ENCODE peak calls at places on chromosome 11, in ten cellular contexts. I, T, P, Y, K, G, W, O, J and E are unnamed samples.

GRCh38 chr11:71302911-71303310 is 50.5 kb upstream of the SHANK2 start:
- DNase-seq in J (no peak), Y (no peak), T (no peak), G (peak), W (no peak), O (peak), P (peak), K (no peak), I (no peak), E (no peak)

GRCh38 chr11:22479133-22479690 is 141.0 kb downstream of the SLC17A6 start:
- DNase-seq in O (no peak), P (no peak), W (no peak), T (no peak), Y (no peak), K (no peak), G (no peak), J (peak), I (no peak), E (no peak)

GRCh38 chr11:208917-209260 is 1.4 kb downstream of the RIC8A start:
- DNase-seq in J (no peak), I (no peak), G (no peak), T (no peak), P (no peak), K (no peak), O (no peak), Y (no peak), W (no peak), E (no peak)

GRCh38 chr11:413120-414081 is 1.4 kb downstream of the SIGIRR start:
- DNase-seq in J (no peak), K (no peak), T (peak), P (peak), O (peak), G (no peak), I (no peak), W (no peak), Y (no peak), E (no peak)

GRCh38 chr11:105361651-105362050 is 222.1 kb upstream of the CARD18 start:
- DNase-seq in J (no peak), G (no peak), O (no peak), T (no peak), P (no peak), W (no peak), I (no peak), K (no peak), Y (no peak), E (no peak)

GRCh38 chr11:21949741-21950413 is 243.0 kb upstream of the ANO5 start:
- DNase-seq in P (peak), O (no peak), I (no peak), G (no peak), W (no peak), J (no peak), T (no peak), Y (no peak), K (no peak), E (no peak)

GRCh38 chr11:68727783-68728182 is 23.5 kb downstream of the TESMIN start:
- DNase-seq in K (no peak), I (no peak), T (no peak), P (peak), G (no peak), Y (no peak), O (no peak), J (no peak), W (no peak), E (no peak)

GRCh38 chr11:105004021-105004420 is 18.9 kb downstream of the CASP5 start:
- DNase-seq in W (no peak), Y (no peak), I (peak), O (no peak), J (no peak), P (no peak), G (no peak), K (no peak), T (no peak), E (no peak)

GRCh38 chr11:457071-457760 is 7.1 kb downstream of the PTDSS2 start:
- DNase-seq in I (no peak), T (no peak), Y (no peak), W (no peak), G (no peak), P (no peak), J (no peak), K (no peak), O (peak), E (no peak)

GRCh38 chr11:19769820-19770219 is 57.2 kb downstream of the NAV2 start:
- DNase-seq in J (peak), W (peak), K (no peak), I (peak), O (no peak), P (no peak), T (no peak), Y (no peak), G (no peak), E (peak)

GRCh38 chr11:96095884-96096301 is 172.0 kb upstream of the MTMR2 start:
- DNase-seq in G (no peak), T (no peak), K (no peak), J (no peak), W (no peak), I (no peak), P (no peak), O (no peak), Y (no peak), E (no peak)

GRCh38 chr11:116958246-116958645 is 120.8 kb upstream of the APOA1 start:
- DNase-seq in G (no peak), I (peak), K (no peak), W (no peak), J (peak), O (no peak), P (no peak), Y (no peak), T (no peak), E (no peak)

GRCh38 chr11:128886401-128887119 is 4.6 kb upstream of the KCNJ5 start:
- DNase-seq in P (peak), T (no peak), O (no peak), K (no peak), J (no peak), I (peak), W (no peak), G (no peak), Y (no peak), E (no peak)

GRCh38 chr11:74689666-74690065 is 41.6 kb downstream of the CHRDL2 start:
- DNase-seq in T (no peak), K (no peak), W (no peak), J (peak), G (no peak), P (no peak), Y (no peak), I (no peak), O (peak), E (no peak)

GRCh38 chr11:78941226-78941851 is 366.7 kb upstream of the NARS2 start:
- DNase-seq in P (no peak), Y (no peak), T (no peak), W (no peak), K (no peak), G (peak), O (no peak), I (no peak), J (no peak), E (no peak)

GRCh38 chr11:88414981-88415391 is 77.5 kb upstream of the CTSC start:
- DNase-seq in K (no peak), I (peak), T (peak), W (no peak), G (no peak), J (peak), O (no peak), Y (no peak), P (no peak), E (peak)

GRCh38 chr11:121445071-121445768 is 6.9 kb upstream of the SORL1 start:
- DNase-seq in K (no peak), W (no peak), T (no peak), J (no peak), I (no peak), G (no peak), Y (no peak), P (no peak), O (no peak), E (no peak)
- H3K4me3 ChIP-seq in K (no peak), W (no peak), T (peak), J (no peak), I (no peak), G (no peak), Y (no peak), P (no peak), O (no peak), E (peak)

DNA sequence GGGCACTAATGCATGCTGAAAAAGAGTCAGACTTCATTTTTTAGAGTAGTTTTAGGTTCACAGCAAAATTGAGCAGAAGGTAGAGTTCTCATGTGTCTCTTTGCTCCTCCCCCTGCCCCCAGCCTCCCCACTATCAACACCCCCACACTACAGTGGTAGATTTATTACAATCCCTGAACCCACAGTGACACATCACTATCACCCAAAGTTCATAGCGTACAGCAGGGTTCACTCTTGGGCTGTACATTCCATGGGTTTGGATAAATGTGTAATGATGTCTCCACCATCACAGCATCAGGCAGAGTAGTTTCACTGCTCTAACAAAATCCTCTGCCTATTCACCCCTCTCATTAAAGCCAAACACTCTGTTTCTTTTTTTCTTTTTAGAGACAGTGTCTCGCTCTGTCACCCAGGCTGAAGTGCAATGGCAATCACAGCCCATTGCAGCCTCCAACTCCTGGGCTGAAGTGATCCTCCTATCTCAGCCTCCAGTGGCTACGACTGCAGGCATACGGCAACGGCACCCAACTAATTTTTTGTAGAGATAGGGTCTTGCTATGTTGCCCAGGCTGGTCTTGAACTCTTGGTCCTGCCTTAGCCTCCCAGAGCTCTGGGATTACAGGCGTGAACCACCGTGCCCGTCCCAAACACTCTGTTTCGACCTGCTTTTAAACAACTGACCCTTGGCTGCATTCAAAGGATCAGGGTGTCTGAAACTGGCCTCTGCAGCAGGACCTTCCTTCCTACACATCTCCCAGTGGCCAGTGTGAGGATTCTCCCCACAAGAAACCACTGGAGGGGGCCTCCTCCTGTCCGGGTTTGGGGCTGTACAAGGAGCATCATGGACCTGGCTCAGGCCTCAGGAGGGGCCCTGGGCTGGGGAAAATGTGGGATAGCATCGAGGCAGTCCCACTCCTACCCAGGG is 4.2 kb downstream of the BEST1 start:
- DNase-seq in J (no peak), K (no peak), G (peak), P (peak), Y (no peak), O (no peak), T (no peak), W (no peak), I (no peak), E (no peak)
- H3K4me3 ChIP-seq in J (peak), K (peak), G (peak), P (no peak), Y (no peak), O (peak), T (no peak), W (peak), I (no peak), E (no peak)

DNA sequence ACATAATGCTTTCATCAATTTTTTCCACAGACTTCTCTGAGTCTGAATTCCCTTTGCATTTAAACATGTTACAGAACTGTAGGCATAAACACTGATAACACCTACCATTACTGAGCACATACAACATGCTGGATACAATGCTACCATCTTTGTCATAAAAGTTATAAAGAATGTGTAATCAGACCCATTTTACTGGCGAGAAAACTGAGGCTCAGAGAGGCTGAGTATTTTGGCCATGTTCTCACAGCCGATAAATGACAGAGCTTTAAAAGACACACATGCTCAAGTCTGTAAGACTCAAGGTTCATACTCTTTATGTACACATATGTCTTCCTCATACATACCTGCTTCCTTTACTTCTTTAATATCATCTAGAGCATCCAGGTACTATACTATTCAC is 2.6 kb downstream of the RRAS2 start:
- DNase-seq in P (no peak), I (no peak), T (no peak), W (no peak), K (no peak), O (no peak), G (no peak), Y (no peak), J (no peak), E (no peak)
- H3K4me3 ChIP-seq in P (no peak), I (no peak), T (no peak), W (no peak), K (no peak), O (peak), G (no peak), Y (no peak), J (peak), E (peak)

DNA sequence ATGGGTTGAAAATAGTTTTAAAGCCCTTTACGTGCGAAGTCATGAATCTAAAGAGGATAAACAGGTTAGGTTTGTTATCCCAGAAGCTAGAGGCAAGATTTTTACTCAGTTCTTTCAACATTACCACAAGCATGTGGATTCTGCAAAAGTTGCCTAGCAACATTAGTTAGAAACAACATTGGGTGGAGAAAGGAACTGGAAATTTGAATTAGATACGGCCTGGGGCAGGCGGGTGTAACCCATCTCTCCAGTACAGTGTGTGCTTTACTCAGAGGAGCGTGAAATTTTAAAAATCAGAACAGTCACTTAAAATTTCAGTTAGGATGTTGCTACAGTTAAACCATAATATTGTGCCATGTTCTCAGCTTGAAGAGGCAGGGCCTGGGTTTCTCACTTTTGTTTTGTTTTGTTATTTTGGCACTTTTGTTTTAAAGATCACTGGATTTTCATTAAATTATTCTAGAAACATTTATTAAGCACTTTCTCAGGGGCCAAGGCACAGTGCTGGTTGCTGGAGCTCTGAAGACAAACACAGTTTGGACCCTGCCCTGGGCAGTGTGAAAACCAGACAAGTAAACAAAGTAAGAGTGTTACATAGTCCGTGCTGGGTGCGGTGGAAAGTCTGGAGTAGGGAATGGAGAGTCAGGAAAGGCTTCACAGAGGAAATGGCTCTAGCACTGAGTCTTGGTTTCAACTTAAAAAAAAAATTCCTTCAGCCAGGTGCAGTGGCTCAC is 4.4 kb upstream of the WEE1 start:
- DNase-seq in Y (peak), I (peak), K (peak), J (peak), G (no peak), P (peak), T (no peak), W (peak), O (no peak), E (peak)
- H3K4me3 ChIP-seq in Y (no peak), I (peak), K (peak), J (peak), G (no peak), P (peak), T (no peak), W (no peak), O (no peak), E (no peak)